ENCODE peak calls at places on chromosomes 3 and 15, in ten cellular contexts. One of them, this sample, is unnamed.

GRCh38 chr3:117898722-117899121 is 1135.9 kb downstream of the IGSF11 start:
- DNase-seq in left ventricle myocardium inferior: no peak
- DNase-seq in WERI-Rb-1: no peak
- DNase-seq in fibroblast of lung: no peak
- DNase-seq in CD4-positive, alpha-beta T cell: no peak
- DNase-seq in natural killer cell: no peak
- DNase-seq in A549: peak; percentile 52
- DNase-seq in pancreas: no peak
- DNase-seq in fibroblast of the aortic adventitia: no peak
- DNase-seq in H9: no peak
- DNase-seq in this sample: peak; percentile 9

GRCh38 chr3:48232232-48232631 is 8.7 kb upstream of the ZNF589 start:
- DNase-seq in left ventricle myocardium inferior: no peak
- DNase-seq in WERI-Rb-1: no peak
- DNase-seq in fibroblast of lung: no peak
- DNase-seq in CD4-positive, alpha-beta T cell: no peak
- DNase-seq in natural killer cell: no peak
- DNase-seq in A549: no peak
- DNase-seq in pancreas: no peak
- DNase-seq in fibroblast of the aortic adventitia: peak; percentile 45
- DNase-seq in H9: no peak
- DNase-seq in this sample: no peak

GRCh38 chr3:134638385-134639020 is 12.3 kb downstream of the KY start:
- DNase-seq in left ventricle myocardium inferior: no peak
- DNase-seq in WERI-Rb-1: peak; percentile 35
- DNase-seq in fibroblast of lung: no peak
- DNase-seq in CD4-positive, alpha-beta T cell: no peak
- DNase-seq in natural killer cell: no peak
- DNase-seq in A549: no peak
- DNase-seq in pancreas: no peak
- DNase-seq in fibroblast of the aortic adventitia: no peak
- DNase-seq in H9: no peak
- DNase-seq in this sample: no peak

GRCh38 chr3:46091971-46092703 is 64.9 kb upstream of the XCR1 start:
- DNase-seq in left ventricle myocardium inferior: no peak
- DNase-seq in WERI-Rb-1: no peak
- DNase-seq in fibroblast of lung: no peak
- DNase-seq in CD4-positive, alpha-beta T cell: no peak
- DNase-seq in natural killer cell: no peak
- DNase-seq in A549: no peak
- DNase-seq in pancreas: no peak
- DNase-seq in fibroblast of the aortic adventitia: no peak
- DNase-seq in H9: no peak
- DNase-seq in this sample: no peak

GRCh38 chr3:149010504-149010951 is 19.2 kb downstream of the GYG1 start:
- DNase-seq in left ventricle myocardium inferior: no peak
- DNase-seq in WERI-Rb-1: no peak
- DNase-seq in fibroblast of lung: peak; percentile 58
- DNase-seq in CD4-positive, alpha-beta T cell: no peak
- DNase-seq in natural killer cell: no peak
- DNase-seq in A549: no peak
- DNase-seq in pancreas: no peak
- DNase-seq in fibroblast of the aortic adventitia: peak; percentile 30
- DNase-seq in H9: no peak
- DNase-seq in this sample: no peak

GRCh38 chr15:52261026-52261425 is 34.6 kb downstream of the MYO5C start:
- DNase-seq in left ventricle myocardium inferior: no peak
- DNase-seq in WERI-Rb-1: no peak
- DNase-seq in fibroblast of lung: no peak
- DNase-seq in CD4-positive, alpha-beta T cell: no peak
- DNase-seq in natural killer cell: no peak
- DNase-seq in A549: no peak
- DNase-seq in pancreas: no peak
- DNase-seq in fibroblast of the aortic adventitia: no peak
- DNase-seq in H9: no peak
- DNase-seq in this sample: no peak

GRCh38 chr3:52213005-52213404 is 12.4 kb downstream of the TLR9 start:
- DNase-seq in left ventricle myocardium inferior: no peak
- DNase-seq in WERI-Rb-1: no peak
- DNase-seq in fibroblast of lung: no peak
- DNase-seq in CD4-positive, alpha-beta T cell: no peak
- DNase-seq in natural killer cell: no peak
- DNase-seq in A549: no peak
- DNase-seq in pancreas: no peak
- DNase-seq in fibroblast of the aortic adventitia: no peak
- DNase-seq in H9: no peak
- DNase-seq in this sample: no peak

GRCh38 chr3:139564290-139564861 is 24.8 kb upstream of the RBP1 start:
- DNase-seq in left ventricle myocardium inferior: no peak
- DNase-seq in WERI-Rb-1: peak; percentile 59
- DNase-seq in fibroblast of lung: no peak
- DNase-seq in CD4-positive, alpha-beta T cell: no peak
- DNase-seq in natural killer cell: no peak
- DNase-seq in A549: no peak
- DNase-seq in pancreas: no peak
- DNase-seq in fibroblast of the aortic adventitia: no peak
- DNase-seq in H9: peak; percentile 55
- DNase-seq in this sample: no peak

GRCh38 chr3:5298453-5298852 is 110.9 kb downstream of the EDEM1 start:
- DNase-seq in left ventricle myocardium inferior: no peak
- DNase-seq in WERI-Rb-1: no peak
- DNase-seq in fibroblast of lung: no peak
- DNase-seq in CD4-positive, alpha-beta T cell: no peak
- DNase-seq in natural killer cell: no peak
- DNase-seq in A549: no peak
- DNase-seq in pancreas: no peak
- DNase-seq in fibroblast of the aortic adventitia: no peak
- DNase-seq in H9: no peak
- DNase-seq in this sample: no peak

DNA sequence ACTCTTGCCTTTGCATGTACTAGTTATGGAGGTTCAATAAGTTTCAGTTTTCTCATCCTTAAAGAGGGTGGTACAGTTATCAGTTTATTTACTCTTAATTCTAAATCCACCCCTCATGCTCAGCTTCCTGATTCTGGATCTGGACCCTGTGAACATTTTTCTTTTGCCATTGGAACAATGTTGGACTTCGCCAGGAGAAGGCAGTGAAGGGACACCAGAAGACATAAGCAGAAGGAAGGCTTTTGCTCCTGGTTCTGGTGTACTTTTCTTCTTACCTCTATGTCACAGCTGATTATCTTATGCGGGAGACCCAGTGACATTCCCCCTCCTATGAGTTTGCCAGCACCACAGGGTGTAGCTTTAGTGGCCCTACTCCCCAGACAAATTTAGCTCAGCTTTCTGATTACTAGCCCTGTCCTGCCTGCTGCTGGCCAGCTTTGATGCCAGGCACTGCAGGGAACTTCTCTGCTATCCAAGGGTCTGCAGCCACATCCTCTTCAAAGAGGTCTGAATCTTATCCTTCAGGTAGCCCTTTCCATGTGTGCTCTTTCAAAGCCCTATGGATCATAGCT is 466.3 kb upstream of the EPHA3 start:
- DNase-seq in left ventricle myocardium inferior: no peak
- DNase-seq in WERI-Rb-1: no peak
- DNase-seq in fibroblast of lung: no peak
- DNase-seq in CD4-positive, alpha-beta T cell: no peak
- DNase-seq in natural killer cell: no peak
- DNase-seq in A549: no peak
- DNase-seq in pancreas: no peak
- DNase-seq in fibroblast of the aortic adventitia: no peak
- DNase-seq in H9: no peak
- DNase-seq in this sample: no peak
- TF ChIP-seq CTCF in left ventricle myocardium inferior: peak; percentile 28
- TF ChIP-seq CTCF in WERI-Rb-1: no peak
- TF ChIP-seq CTCF in fibroblast of lung: no peak
- TF ChIP-seq CTCF in CD4-positive, alpha-beta T cell: no peak
- TF ChIP-seq CTCF in natural killer cell: no peak
- TF ChIP-seq CTCF in A549: no peak
- TF ChIP-seq CTCF in pancreas: no peak
- TF ChIP-seq CTCF in fibroblast of the aortic adventitia: no peak
- TF ChIP-seq CTCF in H9: peak; percentile 12
- TF ChIP-seq CTCF in this sample: no peak

GRCh38 chr3:127459205-127459604 is 131.3 kb downstream of the TPRA1 start:
- DNase-seq in left ventricle myocardium inferior: no peak
- DNase-seq in WERI-Rb-1: no peak
- DNase-seq in fibroblast of lung: no peak
- DNase-seq in CD4-positive, alpha-beta T cell: no peak
- DNase-seq in natural killer cell: no peak
- DNase-seq in A549: no peak
- DNase-seq in pancreas: no peak
- DNase-seq in fibroblast of the aortic adventitia: no peak
- DNase-seq in H9: no peak
- DNase-seq in this sample: no peak

GRCh38 chr3:127458698-127459097 is 131.8 kb downstream of the TPRA1 start:
- DNase-seq in left ventricle myocardium inferior: no peak
- DNase-seq in WERI-Rb-1: no peak
- DNase-seq in fibroblast of lung: peak; percentile 6
- DNase-seq in CD4-positive, alpha-beta T cell: no peak
- DNase-seq in natural killer cell: no peak
- DNase-seq in A549: no peak
- DNase-seq in pancreas: no peak
- DNase-seq in fibroblast of the aortic adventitia: no peak
- DNase-seq in H9: peak; percentile 85
- DNase-seq in this sample: no peak

GRCh38 chr3:127457094-127457475 is 133.4 kb downstream of the TPRA1 start:
- DNase-seq in left ventricle myocardium inferior: peak; percentile 22
- DNase-seq in WERI-Rb-1: no peak
- DNase-seq in fibroblast of lung: peak; percentile 70
- DNase-seq in CD4-positive, alpha-beta T cell: no peak
- DNase-seq in natural killer cell: no peak
- DNase-seq in A549: no peak
- DNase-seq in pancreas: peak; percentile 19
- DNase-seq in fibroblast of the aortic adventitia: peak; percentile 28
- DNase-seq in H9: peak; percentile 74
- DNase-seq in this sample: no peak

GRCh38 chr3:127456471-127457093 is 134.0 kb downstream of the TPRA1 start:
- DNase-seq in left ventricle myocardium inferior: no peak
- DNase-seq in WERI-Rb-1: no peak
- DNase-seq in fibroblast of lung: peak; percentile 72
- DNase-seq in CD4-positive, alpha-beta T cell: no peak
- DNase-seq in natural killer cell: no peak
- DNase-seq in A549: no peak
- DNase-seq in pancreas: no peak
- DNase-seq in fibroblast of the aortic adventitia: peak; percentile 34
- DNase-seq in H9: no peak
- DNase-seq in this sample: peak; percentile 32

DNA sequence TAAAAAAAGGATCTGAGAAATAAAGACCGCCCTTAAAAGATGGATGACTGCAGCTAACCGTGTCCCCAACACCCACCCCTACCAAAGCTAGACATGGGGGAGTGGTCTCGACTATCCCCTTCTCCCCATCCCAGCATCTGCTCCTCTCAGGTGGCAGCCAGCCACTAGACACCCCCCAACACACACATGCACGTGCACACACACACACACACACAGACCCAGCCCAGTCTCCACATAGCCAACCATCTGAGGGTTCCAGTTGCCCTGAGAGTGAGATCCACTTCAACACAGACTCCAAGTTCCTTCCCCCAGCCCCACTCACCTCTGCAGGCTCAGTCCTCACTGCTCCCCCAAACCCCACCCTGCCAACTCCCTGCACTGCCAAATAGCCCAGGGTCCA is 132.8 kb downstream of the TPRA1 start:
- DNase-seq in left ventricle myocardium inferior: no peak
- DNase-seq in WERI-Rb-1: no peak
- DNase-seq in fibroblast of lung: no peak
- DNase-seq in CD4-positive, alpha-beta T cell: no peak
- DNase-seq in natural killer cell: no peak
- DNase-seq in A549: no peak
- DNase-seq in pancreas: no peak
- DNase-seq in fibroblast of the aortic adventitia: no peak
- DNase-seq in H9: no peak
- DNase-seq in this sample: no peak
- TF ChIP-seq CTCF in left ventricle myocardium inferior: no peak
- TF ChIP-seq CTCF in WERI-Rb-1: no peak
- TF ChIP-seq CTCF in fibroblast of lung: no peak
- TF ChIP-seq CTCF in CD4-positive, alpha-beta T cell: no peak
- TF ChIP-seq CTCF in natural killer cell: no peak
- TF ChIP-seq CTCF in A549: no peak
- TF ChIP-seq CTCF in pancreas: no peak
- TF ChIP-seq CTCF in fibroblast of the aortic adventitia: no peak
- TF ChIP-seq CTCF in H9: no peak
- TF ChIP-seq CTCF in this sample: no peak

DNA sequence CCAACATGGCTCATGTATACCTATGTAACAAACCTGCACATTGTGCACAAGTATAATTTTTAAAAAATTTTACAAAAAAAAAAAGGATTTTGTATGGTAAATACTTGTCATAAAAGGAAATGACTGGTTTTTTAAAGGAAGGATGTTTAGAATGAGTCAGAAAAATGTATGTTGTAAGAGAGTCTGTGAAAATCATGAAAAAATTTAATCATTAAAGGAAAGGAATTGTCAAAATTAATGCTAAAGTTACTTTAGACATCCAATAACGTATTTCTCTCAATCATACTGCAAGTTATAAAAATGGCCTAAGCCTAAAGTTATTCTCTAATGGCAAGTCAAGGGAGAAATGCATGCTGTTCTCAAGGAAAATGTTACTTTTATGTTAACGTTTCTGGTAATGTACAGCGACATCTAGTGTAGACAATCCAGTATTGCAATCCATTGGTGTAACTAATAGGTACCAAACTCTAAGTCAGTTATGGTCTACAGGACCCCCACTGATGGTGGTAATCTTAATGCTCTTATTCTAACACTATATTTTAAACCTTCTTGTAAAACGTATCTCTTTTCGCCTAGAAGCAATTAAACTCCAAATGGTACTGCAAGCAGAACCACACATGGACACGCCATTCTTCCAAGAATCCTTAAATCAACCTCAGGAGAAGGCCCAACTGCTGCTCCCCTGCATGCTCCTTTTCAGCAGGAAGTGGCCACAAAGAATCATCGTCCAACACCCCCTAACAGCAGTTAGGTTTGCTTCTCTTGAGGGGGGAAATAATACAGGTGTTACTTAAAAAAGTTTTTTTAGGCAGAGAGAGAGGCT is 35.3 kb downstream of the NCEH1 start:
- DNase-seq in left ventricle myocardium inferior: no peak
- DNase-seq in WERI-Rb-1: no peak
- DNase-seq in fibroblast of lung: peak; percentile 41
- DNase-seq in CD4-positive, alpha-beta T cell: no peak
- DNase-seq in natural killer cell: no peak
- DNase-seq in A549: peak; percentile 61
- DNase-seq in pancreas: no peak
- DNase-seq in fibroblast of the aortic adventitia: peak; percentile 74
- DNase-seq in H9: no peak
- DNase-seq in this sample: peak; percentile 44
- TF ChIP-seq CTCF in left ventricle myocardium inferior: peak; percentile 84
- TF ChIP-seq CTCF in WERI-Rb-1: peak; percentile 54
- TF ChIP-seq CTCF in fibroblast of lung: peak; percentile 77
- TF ChIP-seq CTCF in CD4-positive, alpha-beta T cell: peak; percentile 77
- TF ChIP-seq CTCF in natural killer cell: peak; percentile 87
- TF ChIP-seq CTCF in A549: peak; percentile 67
- TF ChIP-seq CTCF in pancreas: peak; percentile 39
- TF ChIP-seq CTCF in fibroblast of the aortic adventitia: peak; percentile 68
- TF ChIP-seq CTCF in H9: peak; percentile 86
- TF ChIP-seq CTCF in this sample: peak; percentile 58

DNA sequence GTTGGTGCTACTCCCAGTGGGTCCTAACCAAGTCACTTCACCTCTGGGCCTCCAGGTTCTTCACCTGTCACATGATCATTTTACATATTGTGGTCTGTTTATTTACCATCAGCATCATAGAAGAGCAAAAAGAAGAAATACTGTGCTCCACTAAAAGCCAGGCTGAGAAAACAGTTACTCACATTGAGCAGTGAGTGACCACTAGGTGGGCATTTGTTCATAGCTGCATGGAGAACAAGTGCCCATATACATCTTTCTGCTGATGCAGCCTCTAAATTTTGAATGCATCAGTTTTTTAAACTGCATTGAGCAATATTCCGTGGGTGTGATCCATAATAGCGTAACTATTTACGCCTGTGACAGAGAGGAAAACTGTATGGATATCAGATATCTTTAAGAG is 76.2 kb downstream of the DCUN1D1 start:
- DNase-seq in left ventricle myocardium inferior: no peak
- DNase-seq in WERI-Rb-1: no peak
- DNase-seq in fibroblast of lung: no peak
- DNase-seq in CD4-positive, alpha-beta T cell: no peak
- DNase-seq in natural killer cell: no peak
- DNase-seq in A549: no peak
- DNase-seq in pancreas: no peak
- DNase-seq in fibroblast of the aortic adventitia: no peak
- DNase-seq in H9: no peak
- DNase-seq in this sample: no peak
- TF ChIP-seq CTCF in left ventricle myocardium inferior: no peak
- TF ChIP-seq CTCF in WERI-Rb-1: peak; percentile 27
- TF ChIP-seq CTCF in fibroblast of lung: no peak
- TF ChIP-seq CTCF in CD4-positive, alpha-beta T cell: no peak
- TF ChIP-seq CTCF in natural killer cell: no peak
- TF ChIP-seq CTCF in A549: no peak
- TF ChIP-seq CTCF in pancreas: no peak
- TF ChIP-seq CTCF in fibroblast of the aortic adventitia: no peak
- TF ChIP-seq CTCF in H9: peak; percentile 57
- TF ChIP-seq CTCF in this sample: no peak